ENCODE peak calls at places on chromosomes 16 and 17, in nine cellular contexts. B is stimulated activated CD4-positive, alpha-beta T cell treated with anti-CD3 and anti-CD28 coated beads, Interleukin-2, amount 100 ng/mL, for 24 hours; V is left cardiac atrium; Y is neuronal stem cell; J is uterus; Q is EH; O is ELF-1; U is activated T-cell treated with anti-CD3 and anti-CD28 coated beads for 48 hours; I is GM04504. X is an unnamed sample.

GRCh38 chr16:55494994-55495421 is 13.9 kb upstream of the LPCAT2 start:
- DNase-seq in I (peak), V (no peak), Q (peak), J (peak), B (no peak), U (no peak), Y (no peak), O (no peak), X (peak)

GRCh38 chr17:62966426-62967110 is 533 bp downstream of the TANC2 start:
- DNase-seq in V (peak), Q (peak), J (peak), O (peak), U (peak), B (peak), Y (peak), I (no peak), X (peak)

GRCh38 chr16:87062569-87063442 is 254.4 kb downstream of the C16orf95 start:
- DNase-seq in O (peak), I (no peak), B (peak), Q (peak), Y (peak), J (no peak), V (peak), U (peak), X (peak)

GRCh38 chr17:56739376-56739775 is 94.3 kb downstream of the C17orf67 start:
- DNase-seq in Q (peak), U (no peak), J (no peak), V (no peak), O (no peak), Y (no peak), B (no peak), I (no peak), X (no peak)

GRCh38 chr17:21201302-21201602 is 12.7 kb downstream of the TMEM11 start:
- DNase-seq in J (no peak), B (no peak), Y (no peak), I (no peak), U (no peak), Q (peak), V (no peak), O (no peak), X (no peak)

GRCh38 chr17:66652840-66653507 is 181.9 kb upstream of the CACNG5 start:
- DNase-seq in Y (no peak), J (no peak), B (no peak), U (no peak), V (no peak), Q (peak), I (no peak), O (no peak), X (peak)

GRCh38 chr16:2784536-2785100 is 2.7 kb downstream of the PRSS33 start:
- DNase-seq in V (peak), B (no peak), O (no peak), Y (no peak), U (no peak), J (peak), Q (no peak), I (no peak), X (no peak)

GRCh38 chr16:57743886-57744645 is 8.5 kb downstream of the KATNB1 start:
- DNase-seq in V (no peak), B (no peak), Q (no peak), Y (no peak), I (no peak), U (no peak), J (no peak), O (no peak), X (no peak)

GRCh38 chr16:2825049-2825742 is 4.9 kb upstream of the ZG16B start:
- DNase-seq in O (no peak), V (no peak), Q (no peak), Y (no peak), B (no peak), U (no peak), J (no peak), I (no peak), X (no peak)